ENCODE peak calls at places on chromosomes 4 and X, in seven cellular contexts. One of them, this sample, is unnamed.

GRCh38 chr4:185286571-185286970 is 77.2 kb downstream of the SNX25 start:
- DNase-seq in esophagus squamous epithelium: no peak
- DNase-seq in GM12891: no peak
- DNase-seq in testis: no peak
- DNase-seq in A549: no peak
- DNase-seq in GM12878: no peak
- DNase-seq in IMR-90: peak
- DNase-seq in this sample: no peak

GRCh38 chr4:128856246-128856645 is 46.7 kb downstream of the JADE1 start:
- DNase-seq in esophagus squamous epithelium: no peak
- DNase-seq in GM12891: no peak
- DNase-seq in testis: no peak
- DNase-seq in A549: no peak
- DNase-seq in GM12878: no peak
- DNase-seq in IMR-90: peak
- DNase-seq in this sample: no peak

GRCh38 chrX:148905376-148905775 is 405.0 kb downstream of the AFF2 start:
- DNase-seq in esophagus squamous epithelium: no peak
- DNase-seq in GM12891: no peak
- DNase-seq in testis: no peak
- DNase-seq in A549: no peak
- DNase-seq in GM12878: no peak
- DNase-seq in IMR-90: no peak
- DNase-seq in this sample: no peak

GRCh38 chr4:122747883-122748282 is 15.4 kb downstream of the BBS12 start:
- DNase-seq in esophagus squamous epithelium: no peak
- DNase-seq in GM12891: no peak
- DNase-seq in testis: no peak
- DNase-seq in A549: no peak
- DNase-seq in GM12878: no peak
- DNase-seq in IMR-90: peak
- DNase-seq in this sample: no peak

GRCh38 chr4:105619193-105619931 is 66.9 kb downstream of the ARHGEF38 start:
- DNase-seq in esophagus squamous epithelium: peak
- DNase-seq in GM12891: no peak
- DNase-seq in testis: peak
- DNase-seq in A549: no peak
- DNase-seq in GM12878: no peak
- DNase-seq in IMR-90: no peak
- DNase-seq in this sample: peak

GRCh38 chrX:110138557-110138956 is 135.6 kb downstream of the TMEM164 start:
- DNase-seq in esophagus squamous epithelium: no peak
- DNase-seq in GM12891: no peak
- DNase-seq in testis: no peak
- DNase-seq in A549: no peak
- DNase-seq in GM12878: no peak
- DNase-seq in IMR-90: no peak
- DNase-seq in this sample: no peak

GRCh38 chrX:153973127-153974002 is 811 bp downstream of the TMEM187 start:
- DNase-seq in esophagus squamous epithelium: no peak
- DNase-seq in GM12891: no peak
- DNase-seq in testis: no peak
- DNase-seq in A549: no peak
- DNase-seq in GM12878: no peak
- DNase-seq in IMR-90: no peak
- DNase-seq in this sample: no peak

GRCh38 chr4:181528570-181529184 is 714.5 kb upstream of the TENM3 start:
- DNase-seq in esophagus squamous epithelium: no peak
- DNase-seq in GM12891: no peak
- DNase-seq in testis: peak
- DNase-seq in A549: peak
- DNase-seq in GM12878: peak
- DNase-seq in IMR-90: peak
- DNase-seq in this sample: peak

GRCh38 chrX:1554469-1555210 is 17.7 kb upstream of the P2RY8 start:
- DNase-seq in esophagus squamous epithelium: no peak
- DNase-seq in GM12891: no peak
- DNase-seq in testis: no peak
- DNase-seq in A549: no peak
- DNase-seq in GM12878: no peak
- DNase-seq in IMR-90: no peak
- DNase-seq in this sample: no peak

GRCh38 chr4:157824006-157824405 is 348.8 kb downstream of the GASK1B start:
- DNase-seq in esophagus squamous epithelium: no peak
- DNase-seq in GM12891: no peak
- DNase-seq in testis: no peak
- DNase-seq in A549: no peak
- DNase-seq in GM12878: no peak
- DNase-seq in IMR-90: no peak
- DNase-seq in this sample: no peak

GRCh38 chr4:2852481-2852881 is 8.8 kb downstream of the ADD1 start:
- DNase-seq in esophagus squamous epithelium: no peak
- DNase-seq in GM12891: no peak
- DNase-seq in testis: peak
- DNase-seq in A549: no peak
- DNase-seq in GM12878: peak
- DNase-seq in IMR-90: no peak
- DNase-seq in this sample: peak

GRCh38 chr4:121072080-121072835 is at the start of gene NDNF:
- DNase-seq in esophagus squamous epithelium: no peak
- DNase-seq in GM12891: no peak
- DNase-seq in testis: peak
- DNase-seq in A549: no peak
- DNase-seq in GM12878: no peak
- DNase-seq in IMR-90: peak
- DNase-seq in this sample: peak

GRCh38 chr4:3257125-3257690 is 8.2 kb downstream of the MSANTD1 start:
- DNase-seq in esophagus squamous epithelium: no peak
- DNase-seq in GM12891: peak
- DNase-seq in testis: no peak
- DNase-seq in A549: no peak
- DNase-seq in GM12878: no peak
- DNase-seq in IMR-90: no peak
- DNase-seq in this sample: no peak

GRCh38 chr4:27861381-27861787 is 1000.7 kb downstream of the STIM2 start:
- DNase-seq in esophagus squamous epithelium: no peak
- DNase-seq in GM12891: no peak
- DNase-seq in testis: peak
- DNase-seq in A549: no peak
- DNase-seq in GM12878: no peak
- DNase-seq in IMR-90: peak
- DNase-seq in this sample: no peak

GRCh38 chrX:100817340-100817739 is 2.9 kb upstream of the CSTF2 start:
- DNase-seq in esophagus squamous epithelium: no peak
- DNase-seq in GM12891: no peak
- DNase-seq in testis: no peak
- DNase-seq in A549: no peak
- DNase-seq in GM12878: no peak
- DNase-seq in IMR-90: no peak
- DNase-seq in this sample: no peak

GRCh38 chrX:100819534-100819836 is 706 bp upstream of the CSTF2 start:
- DNase-seq in esophagus squamous epithelium: no peak
- DNase-seq in GM12891: no peak
- DNase-seq in testis: peak
- DNase-seq in A549: no peak
- DNase-seq in GM12878: no peak
- DNase-seq in IMR-90: no peak
- DNase-seq in this sample: no peak

DNA sequence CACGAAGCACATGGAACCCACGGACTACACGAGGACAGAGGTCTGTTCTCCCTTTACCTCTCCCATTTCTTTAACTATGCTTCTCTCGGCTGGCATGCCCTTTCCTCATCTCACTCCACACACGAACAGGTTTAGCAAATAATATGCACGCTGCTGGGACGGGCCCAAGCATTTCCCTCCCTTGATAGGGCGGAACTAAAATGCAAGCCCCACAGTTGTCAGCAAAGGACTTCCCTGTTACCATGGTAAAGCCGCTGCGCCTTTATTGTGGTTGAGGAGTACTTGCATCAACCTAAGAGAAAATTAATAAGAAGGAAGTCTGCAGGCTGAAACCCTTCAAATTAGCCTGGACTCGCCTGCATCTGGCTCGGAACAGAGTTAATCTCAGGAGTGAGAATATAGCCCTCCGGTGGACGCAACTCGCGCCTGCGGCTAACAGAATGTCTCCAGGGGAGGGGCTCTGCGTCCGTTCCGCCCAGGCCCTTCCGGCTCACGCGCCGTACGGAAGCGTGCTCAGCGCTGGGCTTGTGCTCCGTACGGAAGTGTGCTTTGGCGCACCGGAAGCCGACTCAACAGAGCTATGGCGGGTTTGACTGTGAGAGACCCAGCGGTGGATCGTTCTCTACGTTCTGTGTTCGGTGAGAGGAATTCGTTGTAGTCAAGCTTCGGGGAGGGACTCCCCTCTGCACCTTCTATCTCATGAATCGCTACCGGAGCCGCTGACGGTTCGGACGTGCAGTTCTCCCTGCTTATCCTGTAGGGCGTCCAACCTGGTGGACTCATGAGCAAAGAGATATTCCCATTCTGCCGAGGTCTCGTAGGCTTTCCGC is at the start of gene CSTF2:
- DNase-seq in esophagus squamous epithelium: peak
- DNase-seq in GM12891: peak
- DNase-seq in testis: peak
- DNase-seq in A549: peak
- DNase-seq in GM12878: peak
- DNase-seq in IMR-90: peak
- DNase-seq in this sample: peak
- TF ChIP-seq POLR2A in esophagus squamous epithelium: no peak
- TF ChIP-seq POLR2A in GM12891: peak
- TF ChIP-seq POLR2A in testis: no peak
- TF ChIP-seq POLR2A in A549: peak
- TF ChIP-seq POLR2A in GM12878: peak
- TF ChIP-seq POLR2A in IMR-90: no peak
- TF ChIP-seq POLR2A in this sample: peak

GRCh38 chr4:39181905-39182638 is at the start of gene WDR19:
- DNase-seq in esophagus squamous epithelium: peak
- DNase-seq in GM12891: peak
- DNase-seq in testis: peak
- DNase-seq in A549: peak
- DNase-seq in GM12878: peak
- DNase-seq in IMR-90: peak
- DNase-seq in this sample: peak
- TF ChIP-seq POLR2A in esophagus squamous epithelium: no peak
- TF ChIP-seq POLR2A in GM12891: peak
- TF ChIP-seq POLR2A in testis: no peak
- TF ChIP-seq POLR2A in A549: peak
- TF ChIP-seq POLR2A in GM12878: peak
- TF ChIP-seq POLR2A in IMR-90: no peak
- TF ChIP-seq POLR2A in this sample: peak

DNA sequence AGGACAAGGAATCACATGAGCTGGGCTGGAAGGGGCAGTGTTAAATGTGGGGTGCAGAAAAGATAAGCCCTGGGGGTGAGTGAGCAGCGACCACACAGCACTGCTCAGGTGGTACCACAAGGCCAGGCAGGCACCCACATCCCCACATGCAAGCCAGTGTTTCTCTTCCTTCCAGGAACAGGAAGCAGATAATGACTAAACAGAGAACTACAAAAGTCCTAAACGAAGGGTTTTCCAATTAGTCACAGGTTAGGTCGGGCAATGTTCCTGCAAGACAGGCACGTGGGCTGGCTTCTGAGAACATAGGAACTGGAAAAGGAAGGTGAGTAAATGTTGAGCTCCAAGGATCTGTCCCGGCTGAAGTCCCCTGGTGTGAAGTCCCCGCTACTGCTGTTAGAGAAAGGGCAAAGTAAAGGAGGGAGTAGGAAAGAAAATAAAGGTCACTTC is 19.5 kb downstream of the RELL1 start:
- DNase-seq in esophagus squamous epithelium: no peak
- DNase-seq in GM12891: no peak
- DNase-seq in testis: peak
- DNase-seq in A549: peak
- DNase-seq in GM12878: no peak
- DNase-seq in IMR-90: peak
- DNase-seq in this sample: no peak
- TF ChIP-seq POLR2A in esophagus squamous epithelium: no peak
- TF ChIP-seq POLR2A in GM12891: no peak
- TF ChIP-seq POLR2A in testis: no peak
- TF ChIP-seq POLR2A in A549: no peak
- TF ChIP-seq POLR2A in GM12878: no peak
- TF ChIP-seq POLR2A in IMR-90: no peak
- TF ChIP-seq POLR2A in this sample: no peak

GRCh38 chr4:40055873-40056721 is 553 bp upstream of the N4BP2 start:
- DNase-seq in esophagus squamous epithelium: peak
- DNase-seq in GM12891: peak
- DNase-seq in testis: peak
- DNase-seq in A549: peak
- DNase-seq in GM12878: no peak
- DNase-seq in IMR-90: peak
- DNase-seq in this sample: peak

GRCh38 chr4:40058121-40058520 is 1.5 kb downstream of the N4BP2 start:
- DNase-seq in esophagus squamous epithelium: no peak
- DNase-seq in GM12891: no peak
- DNase-seq in testis: no peak
- DNase-seq in A549: no peak
- DNase-seq in GM12878: no peak
- DNase-seq in IMR-90: no peak
- DNase-seq in this sample: peak

GRCh38 chr4:40055379-40055872 is 1.2 kb upstream of the N4BP2 start:
- DNase-seq in esophagus squamous epithelium: no peak
- DNase-seq in GM12891: no peak
- DNase-seq in testis: no peak
- DNase-seq in A549: no peak
- DNase-seq in GM12878: peak
- DNase-seq in IMR-90: no peak
- DNase-seq in this sample: no peak

GRCh38 chr4:40057540-40058091 is 966 bp downstream of the N4BP2 start:
- DNase-seq in esophagus squamous epithelium: peak
- DNase-seq in GM12891: peak
- DNase-seq in testis: peak
- DNase-seq in A549: peak
- DNase-seq in GM12878: peak
- DNase-seq in IMR-90: peak
- DNase-seq in this sample: peak

DNA sequence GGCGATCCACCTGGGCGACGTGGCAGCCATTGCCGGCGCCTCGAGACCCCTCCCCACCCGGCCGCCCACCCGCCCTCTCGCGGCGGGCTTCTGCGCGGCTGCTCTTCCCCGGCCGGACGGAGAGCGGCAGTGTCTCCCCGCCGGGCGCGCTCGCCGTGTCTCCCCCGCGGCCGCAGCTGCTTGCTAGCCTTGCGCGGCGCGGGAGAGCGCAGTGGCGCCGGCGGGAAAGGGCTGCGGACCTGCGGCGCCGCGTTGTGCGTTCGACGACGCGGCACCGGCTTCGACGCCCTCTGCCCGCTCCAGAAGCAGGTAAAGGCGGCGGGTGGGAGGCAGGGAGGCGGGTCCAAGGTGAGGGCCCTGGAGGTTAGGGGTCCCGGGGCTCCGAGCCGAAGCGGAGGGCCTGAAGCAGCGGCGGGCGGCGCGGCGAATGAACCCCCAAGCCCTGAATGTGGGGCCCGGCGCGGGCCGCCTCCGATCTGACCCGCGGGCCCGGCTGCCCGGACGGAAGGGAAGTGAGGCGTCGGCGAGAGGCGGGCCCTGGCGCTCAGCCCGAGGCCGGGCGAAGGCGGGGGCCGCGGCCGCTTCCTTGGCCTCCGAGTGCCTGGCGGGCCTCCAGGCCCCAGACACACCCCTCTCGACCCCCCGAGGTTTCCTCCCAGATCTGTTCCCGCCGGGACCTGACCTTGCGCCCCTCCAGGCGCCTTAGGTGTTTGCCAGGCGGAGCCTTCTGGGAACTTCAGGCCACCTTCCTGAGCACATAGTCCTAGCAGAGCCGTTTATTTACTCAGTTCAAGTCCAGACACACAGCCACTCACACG is at the start of gene N4BP2:
- DNase-seq in esophagus squamous epithelium: peak
- DNase-seq in GM12891: peak
- DNase-seq in testis: peak
- DNase-seq in A549: peak
- DNase-seq in GM12878: peak
- DNase-seq in IMR-90: peak
- DNase-seq in this sample: peak
- TF ChIP-seq POLR2A in esophagus squamous epithelium: no peak
- TF ChIP-seq POLR2A in GM12891: peak
- TF ChIP-seq POLR2A in testis: no peak
- TF ChIP-seq POLR2A in A549: peak
- TF ChIP-seq POLR2A in GM12878: peak
- TF ChIP-seq POLR2A in IMR-90: peak
- TF ChIP-seq POLR2A in this sample: peak

This sample was measured in erythroblast.